ENCODE peak calls at places on chromosome 12, in five cellular contexts. U is stomach, P is tibial nerve, F is Peyer's patch, Z is K562. Y is an unnamed sample.

GRCh38 chr12:114136656-114137055 is 170.5 kb upstream of the RBM19 start:
- DNase-seq in Z (no peak), P (no peak), U (no peak), F (no peak), Y (no peak)

GRCh38 chr12:120534703-120535655 is 823 bp downstream of the RNF10 start:
- DNase-seq in Z (peak; percentile 66), P (no peak), U (peak; percentile 45), F (peak; percentile 65), Y (peak; percentile 73)

GRCh38 chr12:26878661-26879119 is 45.7 kb upstream of the ITPR2 start:
- DNase-seq in U (peak; percentile 85), Z (no peak), F (peak; percentile 72), P (peak; percentile 26), Y (no peak)

GRCh38 chr12:52015393-52016081 is 8.8 kb downstream of the TAMALIN start:
- DNase-seq in Z (no peak), P (no peak), U (no peak), F (no peak), Y (no peak)

GRCh38 chr12:71556471-71556870 is 107.2 kb downstream of the ZFC3H1 start:
- DNase-seq in Z (no peak), F (no peak), P (no peak), U (no peak), Y (no peak)

GRCh38 chr12:57389033-57389432 is 41.8 kb downstream of the R3HDM2 start:
- DNase-seq in Z (no peak), P (no peak), U (no peak), F (no peak), Y (peak; percentile 61)

GRCh38 chr12:48512855-48513254 is 12.6 kb upstream of the OR8S1 start:
- DNase-seq in F (no peak), U (no peak), Z (no peak), P (no peak), Y (no peak)

GRCh38 chr12:22042981-22043669 is 2.9 kb upstream of the CMAS start:
- DNase-seq in U (no peak), F (no peak), P (no peak), Z (no peak), Y (peak; percentile 12)

GRCh38 chr12:56274299-56274698 is 7.6 kb downstream of the COQ10A start:
- DNase-seq in F (no peak), U (no peak), P (no peak), Z (no peak), Y (no peak)

GRCh38 chr12:62629413-62629812 is 162.8 kb downstream of the MON2 start:
- DNase-seq in U (no peak), P (no peak), Z (no peak), F (no peak), Y (no peak)

GRCh38 chr12:108773798-108774788 is 42.8 kb upstream of the CORO1C start:
- DNase-seq in P (peak; percentile 70), F (peak; percentile 79), U (peak; percentile 39), Z (no peak), Y (no peak)

GRCh38 chr12:28415755-28416154 is 225.5 kb downstream of the CCDC91 start:
- DNase-seq in Z (no peak), F (no peak), U (no peak), P (no peak), Y (peak; percentile 2)

GRCh38 chr12:52526511-52526951 is 6.3 kb upstream of the KRT5 start:
- DNase-seq in Z (no peak), P (no peak), U (no peak), F (peak; percentile 27), Y (no peak)

GRCh38 chr12:78143717-78144116 is 313.0 kb downstream of the NAV3 start:
- DNase-seq in U (no peak), F (no peak), Z (no peak), P (no peak), Y (no peak)

GRCh38 chr12:11669348-11669747 is 19.9 kb downstream of the ETV6 start:
- DNase-seq in F (no peak), U (no peak), P (no peak), Z (no peak), Y (no peak)

GRCh38 chr12:13745100-13745678 is 236.2 kb downstream of the GRIN2B start:
- DNase-seq in P (no peak), Z (no peak), F (peak; percentile 70), U (peak; percentile 37), Y (no peak)

GRCh38 chr12:130826151-130826801 is 12.8 kb downstream of the STX2 start:
- DNase-seq in U (no peak), Z (peak; percentile 87), P (no peak), F (peak; percentile 73), Y (peak; percentile 67)

GRCh38 chr12:115010324-115010995 is 326.5 kb upstream of the TBX3 start:
- DNase-seq in F (no peak), U (no peak), Z (no peak), P (no peak), Y (no peak)

GRCh38 chr12:65943388-65944137 is 119.3 kb downstream of the HMGA2 start:
- DNase-seq in Z (no peak), U (no peak), P (no peak), F (no peak), Y (no peak)

GRCh38 chr12:78870539-78870938 is 6.0 kb downstream of the SYT1 start:
- DNase-seq in U (no peak), F (no peak), Z (no peak), P (no peak), Y (no peak)

GRCh38 chr12:27463826-27464554 is 17.5 kb downstream of the SMCO2 start:
- DNase-seq in Z (no peak), P (no peak), F (no peak), U (no peak), Y (peak; percentile 9)

GRCh38 chr12:77998236-77998786 is 167.6 kb downstream of the NAV3 start:
- DNase-seq in Z (no peak), F (no peak), U (no peak), P (no peak), Y (no peak)

GRCh38 chr12:27552886-27553560 is 29.0 kb downstream of the PPFIBP1 start:
- DNase-seq in U (no peak), F (no peak), P (no peak), Z (no peak), Y (no peak)

GRCh38 chr12:73374360-73374759 is 1102.2 kb downstream of the TRHDE start:
- DNase-seq in U (no peak), F (no peak), P (no peak), Z (no peak), Y (no peak)

GRCh38 chr12:4780624-4781023 is 60.4 kb downstream of the GALNT8 start:
- DNase-seq in U (no peak), Z (no peak), F (no peak), P (peak; percentile 66), Y (no peak)

GRCh38 chr12:111409403-111410228 is 3.9 kb downstream of the SH2B3 start:
- DNase-seq in U (no peak), P (no peak), Z (peak; percentile 75), F (peak; percentile 72), Y (peak; percentile 89)

GRCh38 chr12:15763336-15763735 is 25.9 kb downstream of the EPS8 start:
- DNase-seq in Z (no peak), P (no peak), F (no peak), U (no peak), Y (no peak)

GRCh38 chr12:74915718-74916117 is 293.9 kb downstream of the KCNC2 start:
- DNase-seq in F (no peak), P (no peak), U (no peak), Z (no peak), Y (no peak)

GRCh38 chr12:12731178-12731577 is 14.0 kb downstream of the CDKN1B start:
- DNase-seq in P (no peak), U (no peak), F (no peak), Z (no peak), Y (no peak)
- TF ChIP-seq POLR2A in P (no peak), U (no peak), F (no peak), Z (no peak), Y (no peak)

GRCh38 chr12:46361667-46362034 is 10.9 kb downstream of the SLC38A2 start:
- DNase-seq in P (no peak), Z (no peak), F (no peak), U (no peak), Y (no peak)

GRCh38 chr12:46360370-46360769 is 12.2 kb downstream of the SLC38A2 start:
- DNase-seq in P (no peak), Z (no peak), F (no peak), U (no peak), Y (no peak)

GRCh38 chr12:46359667-46360280 is 12.8 kb downstream of the SLC38A2 start:
- DNase-seq in F (no peak), Z (no peak), U (no peak), P (no peak), Y (no peak)

GRCh38 chr12:46362895-46363581 is 9.5 kb downstream of the SLC38A2 start:
- DNase-seq in F (no peak), U (no peak), P (no peak), Z (no peak), Y (no peak)

DNA sequence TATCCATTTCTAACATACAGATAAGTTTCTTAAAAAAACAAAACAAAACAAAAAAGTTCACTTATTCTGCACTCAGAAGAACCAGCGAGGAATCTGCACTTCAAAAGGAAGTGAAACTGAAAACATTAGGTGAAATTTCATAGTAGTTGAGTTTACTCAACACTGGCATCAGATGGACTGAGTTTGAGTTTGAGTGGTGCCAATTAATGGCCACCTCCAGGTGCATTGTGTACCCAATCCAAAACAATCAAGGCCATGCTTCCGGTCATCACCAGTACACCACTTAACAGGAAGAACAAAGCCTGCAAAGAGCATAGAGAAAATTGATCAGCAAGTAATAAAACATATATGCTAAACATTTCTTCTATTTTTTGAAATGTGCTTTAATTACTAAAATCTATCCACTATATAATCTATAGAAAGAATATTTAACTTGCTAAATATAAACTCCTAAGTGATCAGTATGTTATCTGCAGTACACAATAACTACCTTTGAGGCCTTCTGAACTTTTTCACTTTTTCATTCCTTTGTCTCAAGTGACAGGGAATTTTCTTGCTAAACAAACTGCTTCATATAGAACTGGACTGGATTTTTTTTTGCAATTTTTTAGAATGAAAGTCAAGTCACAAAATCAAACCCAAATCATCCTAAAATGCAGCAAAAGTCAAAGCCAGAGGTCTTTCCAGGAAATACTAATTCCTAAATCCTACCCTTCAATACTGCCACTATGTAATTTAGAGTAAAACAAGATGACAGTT is 11.5 kb downstream of the SLC38A2 start:
- DNase-seq in P (no peak), Z (no peak), U (no peak), F (no peak), Y (no peak)
- TF ChIP-seq POLR2A in P (no peak), Z (no peak), U (no peak), F (no peak), Y (no peak)

DNA sequence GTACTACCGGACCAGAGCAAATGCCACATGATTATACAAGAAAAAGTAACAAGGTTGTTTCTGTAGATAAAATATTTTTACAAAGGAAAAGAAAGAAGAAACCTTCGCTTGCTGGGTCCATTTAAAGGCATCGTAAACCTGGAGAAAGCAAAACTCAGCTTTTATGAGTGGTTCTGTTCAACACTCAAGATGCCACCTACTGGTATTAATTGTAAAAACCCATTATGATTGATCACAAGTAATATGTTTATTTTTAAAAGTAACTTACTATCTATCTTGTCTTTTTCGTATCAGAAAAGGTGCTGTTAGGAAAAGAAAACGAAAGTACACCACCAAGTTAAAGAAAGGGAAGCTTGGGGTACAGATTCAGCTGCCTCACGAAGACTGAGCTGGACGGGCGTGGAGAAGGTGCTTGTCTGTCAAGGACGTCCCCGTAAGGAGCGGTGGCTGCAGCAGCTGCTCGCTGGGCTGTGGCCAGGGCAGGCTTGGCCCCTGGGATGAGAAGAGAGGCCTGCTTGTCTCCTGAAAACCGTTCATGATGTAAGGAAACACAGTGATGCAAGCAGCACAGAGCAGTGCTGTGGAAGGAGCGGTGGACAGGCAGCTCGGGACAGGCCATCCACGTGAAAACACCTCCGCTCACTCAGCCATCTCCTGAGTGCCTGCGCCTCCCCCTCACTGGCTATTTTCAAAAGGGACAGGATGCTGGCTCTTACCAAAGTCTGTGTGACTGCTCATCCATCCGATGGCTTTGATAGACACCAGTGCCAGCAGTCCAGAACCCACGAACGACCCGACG is 25.0 kb downstream of the SLC15A4 start:
- DNase-seq in U (no peak), P (no peak), F (peak; percentile 57), Z (no peak), Y (no peak)
- TF ChIP-seq POLR2A in U (no peak), P (no peak), F (no peak), Z (no peak), Y (no peak)

GRCh38 chr12:116736962-116737773 is 701 bp downstream of the SPRING1 start:
- DNase-seq in P (no peak), U (peak; percentile 31), Z (peak; percentile 39), F (no peak), Y (peak; percentile 20)
- TF ChIP-seq POLR2A in P (no peak), U (no peak), Z (peak; percentile 31), F (no peak), Y (no peak)